ENCODE peak calls at places on chromosomes 1 and 21, in six cellular contexts. M is GM20000; R is progenitor cell of endocrine pancreas; F is activated CD8-positive, alpha-beta memory T cell treated with anti-CD3 and anti-CD28 coated beads for 48 hours; L is effector CD4-positive, alpha-beta T cell; U is psoas muscle. O is an unnamed sample.

GRCh38 chr1:226820935-226821718 is 49.3 kb upstream of the PSEN2 start:
- DNase-seq in F (no peak), U (peak; percentile 91), R (no peak), M (no peak), L (no peak), O (peak; percentile 92)

GRCh38 chr21:15015622-15016471 is 49.0 kb downstream of the NRIP1 start:
- DNase-seq in U (no peak), F (no peak), R (no peak), M (no peak), L (no peak), O (peak; percentile 76)

GRCh38 chr1:45883633-45884032 is 80.2 kb downstream of the MAST2 start:
- DNase-seq in L (no peak), R (no peak), M (no peak), F (no peak), U (no peak), O (peak; percentile 63)

GRCh38 chr21:15842565-15842880 is 112.7 kb downstream of the USP25 start:
- DNase-seq in M (no peak), F (no peak), U (no peak), L (no peak), R (no peak), O (no peak)

GRCh38 chr1:32759521-32759980 is 57.0 kb upstream of the SYNC start:
- DNase-seq in M (no peak), R (peak; percentile 49), L (no peak), U (no peak), F (no peak), O (no peak)

GRCh38 chr1:79431341-79431740 is 424.8 kb upstream of the ADGRL4 start:
- DNase-seq in L (no peak), F (no peak), U (no peak), M (no peak), R (no peak), O (no peak)

GRCh38 chr1:3125078-3125477 is 56.1 kb downstream of the PRDM16 start:
- DNase-seq in U (no peak), L (no peak), M (no peak), R (no peak), F (no peak), O (no peak)

GRCh38 chr1:27999055-27999454 is 39.3 kb downstream of the XKR8 start:
- DNase-seq in L (no peak), M (no peak), U (no peak), R (no peak), F (no peak), O (no peak)

GRCh38 chr1:3175486-3175885 is 106.5 kb downstream of the PRDM16 start:
- DNase-seq in L (no peak), F (no peak), U (no peak), R (no peak), M (no peak), O (no peak)

GRCh38 chr1:28682840-28683239 is 14.3 kb downstream of the GMEB1 start:
- DNase-seq in F (no peak), L (no peak), M (no peak), R (no peak), U (no peak), O (no peak)

GRCh38 chr1:236904874-236905741 is 99.1 kb downstream of the MT1HL1 start:
- DNase-seq in M (no peak), F (no peak), R (no peak), L (no peak), U (no peak), O (peak; percentile 57)

GRCh38 chr1:71252900-71253299 is 172.1 kb upstream of the ZRANB2 start:
- DNase-seq in R (no peak), U (no peak), F (no peak), L (no peak), M (no peak), O (no peak)

GRCh38 chr1:178096421-178096820 is 2.5 kb downstream of the RASAL2 start:
- DNase-seq in R (no peak), L (no peak), M (no peak), F (no peak), U (no peak), O (no peak)

GRCh38 chr1:110164951-110165350 is 14.7 kb downstream of the SLC6A17 start:
- DNase-seq in L (no peak), U (no peak), M (no peak), R (no peak), F (no peak), O (no peak)

GRCh38 chr1:34696230-34696629 is 58.6 kb upstream of the GJB5 start:
- DNase-seq in L (no peak), M (no peak), R (no peak), U (no peak), F (no peak), O (no peak)

GRCh38 chr1:46440478-46440877 is 46.4 kb downstream of the FAAH start:
- DNase-seq in L (no peak), U (no peak), M (no peak), F (no peak), R (no peak), O (no peak)

GRCh38 chr1:230335861-230336549 is 90.1 kb downstream of the PGBD5 start:
- DNase-seq in L (no peak), R (no peak), M (no peak), U (no peak), F (no peak), O (no peak)

GRCh38 chr21:43866233-43866632 is 1.2 kb downstream of the AGPAT3 start:
- DNase-seq in L (peak; percentile 21), U (peak; percentile 72), F (no peak), M (peak; percentile 82), R (no peak), O (peak; percentile 86)

GRCh38 chr21:29176721-29177120 is 46.3 kb downstream of the MAP3K7CL start:
- DNase-seq in R (no peak), L (no peak), U (no peak), M (no peak), F (no peak), O (no peak)

GRCh38 chr1:9293512-9294439 is 1.1 kb downstream of the SPSB1 start:
- DNase-seq in M (no peak), R (peak; percentile 34), U (peak; percentile 75), L (peak; percentile 23), F (no peak), O (peak; percentile 80)

GRCh38 chr1:70719164-70719563 is 308.1 kb downstream of the CTH start:
- DNase-seq in R (no peak), M (no peak), F (no peak), L (no peak), U (no peak), O (peak; percentile 18)

GRCh38 chr1:110136911-110137310 is 13.4 kb upstream of the SLC6A17 start:
- DNase-seq in L (no peak), M (no peak), U (no peak), F (no peak), R (peak; percentile 16), O (no peak)